ENCODE peak calls at places on chromosome 12, in six cellular contexts. G, V, J, L, B and M are unnamed samples.

GRCh38 chr12:130026608-130027176 is 122.9 kb upstream of the TMEM132D start:
- DNase-seq in G (no peak), V (peak), J (peak), L (peak), B (no peak), M (peak)

GRCh38 chr12:14810953-14811483 is 3.0 kb downstream of the SMCO3 start:
- DNase-seq in G (no peak), V (peak), J (peak), L (no peak), B (no peak), M (no peak)

GRCh38 chr12:4477133-4477532 is 31.5 kb upstream of the FGF6 start:
- DNase-seq in G (no peak), V (no peak), J (no peak), L (no peak), B (no peak), M (no peak)

GRCh38 chr12:117042171-117042809 is 56.9 kb downstream of the TESC start:
- DNase-seq in G (no peak), V (peak), J (peak), L (no peak), B (no peak), M (no peak)

GRCh38 chr12:87086118-87086891 is 830.1 kb upstream of the MGAT4C start:
- DNase-seq in G (no peak), V (no peak), J (no peak), L (no peak), B (no peak), M (peak)

GRCh38 chr12:119225454-119225853 is 46.7 kb downstream of the HSPB8 start:
- DNase-seq in G (no peak), V (no peak), J (no peak), L (no peak), B (no peak), M (peak)

GRCh38 chr12:18886962-18887361 is 149.0 kb downstream of the CAPZA3 start:
- DNase-seq in G (no peak), V (no peak), J (no peak), L (no peak), B (no peak), M (no peak)

GRCh38 chr12:95600567-95600966 is 49.3 kb upstream of the USP44 start:
- DNase-seq in G (no peak), V (no peak), J (no peak), L (no peak), B (no peak), M (no peak)

GRCh38 chr12:48183091-48183875 is at the start of gene CCDC184:
- DNase-seq in G (peak), V (no peak), J (peak), L (peak), B (no peak), M (peak)

GRCh38 chr12:20120296-20120695 is 248.0 kb upstream of the PDE3A start:
- DNase-seq in G (no peak), V (no peak), J (no peak), L (no peak), B (no peak), M (no peak)

GRCh38 chr12:563250-563781 is 99.9 kb downstream of the NINJ2 start:
- DNase-seq in G (no peak), V (no peak), J (no peak), L (no peak), B (no peak), M (no peak)

GRCh38 chr12:105738036-105738435 is 400.7 kb downstream of the NUAK1 start:
- DNase-seq in G (no peak), V (no peak), J (no peak), L (no peak), B (no peak), M (no peak)

GRCh38 chr12:230925-231671 is 17.1 kb upstream of the SLC6A12 start:
- DNase-seq in G (no peak), V (no peak), J (no peak), L (no peak), B (no peak), M (no peak)

GRCh38 chr12:108747563-108747962 is 16.2 kb upstream of the CORO1C start:
- DNase-seq in G (no peak), V (no peak), J (no peak), L (no peak), B (no peak), M (no peak)

GRCh38 chr12:95551305-95551704 is at the start of gene USP44:
- DNase-seq in G (no peak), V (no peak), J (peak), L (no peak), B (peak), M (no peak)

GRCh38 chr12:85029456-85029855 is 6.6 kb downstream of the TSPAN19 start:
- DNase-seq in G (peak), V (peak), J (peak), L (no peak), B (no peak), M (peak)

GRCh38 chr12:96989916-96990315 is 82.9 kb downstream of the NEDD1 start:
- DNase-seq in G (peak), V (peak), J (peak), L (no peak), B (no peak), M (peak)

GRCh38 chr12:50174971-50175715 is 8.0 kb upstream of the CERS5 start:
- DNase-seq in G (peak), V (peak), J (peak), L (peak), B (no peak), M (no peak)

GRCh38 chr12:75548879-75549278 is 37.5 kb upstream of the KRR1 start:
- DNase-seq in G (no peak), V (no peak), J (no peak), L (no peak), B (no peak), M (no peak)

DNA sequence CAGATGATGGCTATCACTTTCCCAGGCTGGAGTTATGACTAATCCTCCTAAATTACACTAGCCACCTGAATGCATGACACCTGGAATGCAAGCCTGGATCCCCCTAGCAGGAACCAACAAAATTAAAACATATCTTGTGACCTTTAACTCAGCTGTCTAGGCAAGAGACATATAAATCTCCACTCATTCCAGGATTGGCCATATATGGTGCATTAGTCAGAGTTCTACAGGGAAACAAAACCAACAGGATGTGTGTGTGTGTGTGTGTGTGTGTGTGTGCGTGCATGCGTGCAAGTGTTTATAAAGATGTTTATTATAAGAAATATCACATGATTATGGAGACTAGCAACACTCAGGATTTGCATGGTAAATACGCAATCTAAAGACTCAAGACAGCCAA is 212.8 kb downstream of the KIF21A start:
- DNase-seq in G (no peak), V (no peak), J (no peak), L (no peak), B (no peak), M (no peak)
- TF ChIP-seq JUND in G (no peak), V (no peak), J (no peak), L (no peak), B (no peak), M (no peak)

GRCh38 chr12:52523825-52524224 is 3.6 kb upstream of the KRT5 start:
- DNase-seq in G (no peak), V (no peak), J (no peak), L (no peak), B (no peak), M (no peak)

GRCh38 chr12:52522346-52523011 is 2.3 kb upstream of the KRT5 start:
- DNase-seq in G (peak), V (no peak), J (no peak), L (no peak), B (no peak), M (no peak)

GRCh38 chr12:52525661-52526499 is 5.7 kb upstream of the KRT5 start:
- DNase-seq in G (no peak), V (no peak), J (no peak), L (no peak), B (no peak), M (no peak)

GRCh38 chr12:52524898-52525591 is 4.9 kb upstream of the KRT5 start:
- DNase-seq in G (no peak), V (no peak), J (no peak), L (no peak), B (no peak), M (no peak)

DNA sequence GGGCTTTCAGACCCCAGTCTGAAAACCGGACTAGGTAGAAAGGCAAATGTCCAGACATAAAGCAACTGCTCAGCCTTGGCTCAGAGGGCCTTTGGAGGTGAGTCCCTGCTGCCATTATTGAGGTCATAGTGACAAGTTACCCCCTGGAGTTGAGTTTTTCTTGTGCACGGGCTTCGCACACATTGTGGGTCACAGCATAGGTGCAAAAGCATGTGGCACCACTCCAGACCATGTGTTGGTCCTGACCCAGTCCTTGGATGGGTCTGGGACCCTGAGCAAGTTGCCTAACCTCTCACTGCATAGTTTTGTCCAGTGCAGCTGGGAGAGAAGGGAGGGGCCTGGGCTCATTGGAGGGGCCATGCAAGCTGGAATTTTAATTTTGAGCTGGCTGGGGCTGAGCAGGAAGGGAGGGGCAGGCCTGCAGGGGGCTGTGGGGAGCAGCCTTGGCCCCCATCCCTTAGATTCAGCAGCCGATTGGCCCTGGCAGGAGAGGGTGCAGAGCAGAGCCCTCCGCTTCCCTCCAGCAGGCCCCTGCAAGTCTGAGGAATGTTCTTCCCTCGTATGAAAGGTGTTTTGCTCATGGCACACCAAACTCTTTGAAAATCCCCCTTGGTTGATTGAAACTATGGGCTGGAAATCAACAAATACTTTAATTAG is 4.2 kb upstream of the KRT5 start:
- DNase-seq in G (no peak), V (no peak), J (no peak), L (no peak), B (no peak), M (no peak)
- TF ChIP-seq JUND in G (no peak), V (no peak), J (no peak), L (no peak), B (no peak), M (no peak)

DNA sequence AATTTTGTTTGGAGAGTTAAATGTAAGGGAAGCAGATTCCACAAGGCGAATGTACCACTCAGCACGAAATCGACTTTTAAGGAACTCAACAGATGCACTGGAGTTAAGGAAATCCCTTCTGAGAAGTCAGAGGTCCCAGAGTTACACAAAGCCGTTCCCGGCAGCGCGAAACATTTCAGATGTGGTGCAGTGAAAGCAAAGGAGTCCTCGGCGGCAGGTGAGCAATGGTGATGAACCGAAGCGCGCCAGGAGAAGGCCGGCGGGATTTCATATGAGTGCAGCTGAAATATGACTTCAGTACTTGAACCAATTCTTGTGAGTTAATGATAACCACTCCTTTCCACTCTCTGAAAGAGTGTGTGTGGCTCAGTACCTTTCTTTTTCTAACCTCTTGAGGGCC is 183.2 kb downstream of the GRIP1 start:
- DNase-seq in G (no peak), V (no peak), J (no peak), L (no peak), B (no peak), M (peak)
- TF ChIP-seq JUND in G (no peak), V (no peak), J (no peak), L (no peak), B (no peak), M (no peak)

GRCh38 chr12:53233671-53234091 is 1.7 kb upstream of the RARG start:
- DNase-seq in G (no peak), V (no peak), J (no peak), L (no peak), B (no peak), M (no peak)
- TF ChIP-seq JUND in G (no peak), V (no peak), J (no peak), L (no peak), B (no peak), M (no peak)

DNA sequence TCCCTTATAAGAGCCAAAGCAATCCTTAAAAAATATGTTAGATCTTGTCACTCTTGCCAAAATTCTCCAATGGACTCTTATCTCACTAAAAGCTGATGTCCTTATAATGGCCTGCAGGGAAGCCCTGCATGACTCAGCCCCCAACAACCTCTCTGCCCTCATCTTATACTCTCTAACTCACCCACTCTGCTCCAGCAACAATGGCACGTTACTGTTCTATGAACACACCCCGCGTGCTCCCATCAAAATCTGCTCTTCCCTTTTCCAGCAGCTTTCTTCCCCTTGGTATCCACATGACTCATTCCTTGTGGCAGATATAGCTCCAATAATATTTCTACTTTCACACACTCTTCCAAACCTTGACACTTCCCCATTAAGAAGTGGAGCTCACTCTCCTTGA is 108.1 kb downstream of the DENND5B start:
- DNase-seq in G (peak), V (no peak), J (peak), L (no peak), B (no peak), M (no peak)
- TF ChIP-seq JUND in G (peak), V (no peak), J (peak), L (peak), B (no peak), M (no peak)